ENCODE peak calls at places on chromosome 12, in seven cellular contexts. One of them, this sample, is unnamed.

GRCh38 chr12:93895096-93895460 is 217.9 kb downstream of the CRADD start:
- DNase-seq in NCI-H1048: no peak
- DNase-seq in fibroblast of the conjunctiva: no peak
- DNase-seq in Kasumi-1: no peak
- DNase-seq in T47D: no peak
- DNase-seq in EH: peak
- DNase-seq in AG20443: peak
- DNase-seq in this sample: no peak

GRCh38 chr12:25301798-25302197 is 51.1 kb upstream of the KRAS start:
- DNase-seq in NCI-H1048: no peak
- DNase-seq in fibroblast of the conjunctiva: no peak
- DNase-seq in Kasumi-1: no peak
- DNase-seq in T47D: no peak
- DNase-seq in EH: peak
- DNase-seq in AG20443: no peak
- DNase-seq in this sample: no peak

GRCh38 chr12:93939641-93940040 is 208.7 kb upstream of the PLXNC1 start:
- DNase-seq in NCI-H1048: no peak
- DNase-seq in fibroblast of the conjunctiva: no peak
- DNase-seq in Kasumi-1: no peak
- DNase-seq in T47D: no peak
- DNase-seq in EH: no peak
- DNase-seq in AG20443: no peak
- DNase-seq in this sample: no peak

GRCh38 chr12:49703647-49704137 is 3.5 kb downstream of the FMNL3 start:
- DNase-seq in NCI-H1048: no peak
- DNase-seq in fibroblast of the conjunctiva: no peak
- DNase-seq in Kasumi-1: peak
- DNase-seq in T47D: no peak
- DNase-seq in EH: peak
- DNase-seq in AG20443: peak
- DNase-seq in this sample: peak

GRCh38 chr12:54207539-54208267 is 18.9 kb upstream of the SMUG1 start:
- DNase-seq in NCI-H1048: peak
- DNase-seq in fibroblast of the conjunctiva: no peak
- DNase-seq in Kasumi-1: peak
- DNase-seq in T47D: peak
- DNase-seq in EH: peak
- DNase-seq in AG20443: peak
- DNase-seq in this sample: peak

GRCh38 chr12:123092866-123093265 is 58.0 kb downstream of the PITPNM2 start:
- DNase-seq in NCI-H1048: no peak
- DNase-seq in fibroblast of the conjunctiva: no peak
- DNase-seq in Kasumi-1: no peak
- DNase-seq in T47D: no peak
- DNase-seq in EH: no peak
- DNase-seq in AG20443: no peak
- DNase-seq in this sample: no peak

GRCh38 chr12:53502331-53502730 is 1.2 kb downstream of the TARBP2 start:
- DNase-seq in NCI-H1048: no peak
- DNase-seq in fibroblast of the conjunctiva: no peak
- DNase-seq in Kasumi-1: no peak
- DNase-seq in T47D: no peak
- DNase-seq in EH: no peak
- DNase-seq in AG20443: no peak
- DNase-seq in this sample: no peak

GRCh38 chr12:70383484-70383883 is 17.4 kb downstream of the KCNMB4 start:
- DNase-seq in NCI-H1048: no peak
- DNase-seq in fibroblast of the conjunctiva: no peak
- DNase-seq in Kasumi-1: no peak
- DNase-seq in T47D: peak
- DNase-seq in EH: peak
- DNase-seq in AG20443: no peak
- DNase-seq in this sample: no peak

GRCh38 chr12:112894128-112894527 is 12.6 kb upstream of the OAS1 start:
- DNase-seq in NCI-H1048: no peak
- DNase-seq in fibroblast of the conjunctiva: no peak
- DNase-seq in Kasumi-1: no peak
- DNase-seq in T47D: no peak
- DNase-seq in EH: no peak
- DNase-seq in AG20443: no peak
- DNase-seq in this sample: no peak

GRCh38 chr12:46152456-46152855 is 116.4 kb downstream of the SLC38A1 start:
- DNase-seq in NCI-H1048: no peak
- DNase-seq in fibroblast of the conjunctiva: no peak
- DNase-seq in Kasumi-1: no peak
- DNase-seq in T47D: no peak
- DNase-seq in EH: no peak
- DNase-seq in AG20443: no peak
- DNase-seq in this sample: no peak

GRCh38 chr12:51246254-51246853 is 7.7 kb downstream of the DAZAP2 start:
- DNase-seq in NCI-H1048: no peak
- DNase-seq in fibroblast of the conjunctiva: no peak
- DNase-seq in Kasumi-1: peak
- DNase-seq in T47D: peak
- DNase-seq in EH: peak
- DNase-seq in AG20443: peak
- DNase-seq in this sample: no peak

GRCh38 chr12:24551368-24551767 is 397.5 kb downstream of the BCAT1 start:
- DNase-seq in NCI-H1048: no peak
- DNase-seq in fibroblast of the conjunctiva: no peak
- DNase-seq in Kasumi-1: no peak
- DNase-seq in T47D: no peak
- DNase-seq in EH: no peak
- DNase-seq in AG20443: no peak
- DNase-seq in this sample: no peak

GRCh38 chr12:1282670-1283361 is 291.8 kb downstream of the ERC1 start:
- DNase-seq in NCI-H1048: no peak
- DNase-seq in fibroblast of the conjunctiva: peak
- DNase-seq in Kasumi-1: no peak
- DNase-seq in T47D: no peak
- DNase-seq in EH: no peak
- DNase-seq in AG20443: peak
- DNase-seq in this sample: no peak

GRCh38 chr12:73106296-73106695 is 834.1 kb downstream of the TRHDE start:
- DNase-seq in NCI-H1048: no peak
- DNase-seq in fibroblast of the conjunctiva: no peak
- DNase-seq in Kasumi-1: no peak
- DNase-seq in T47D: peak
- DNase-seq in EH: no peak
- DNase-seq in AG20443: no peak
- DNase-seq in this sample: no peak

GRCh38 chr12:82648510-82648909 is 38.2 kb upstream of the TMTC2 start:
- DNase-seq in NCI-H1048: no peak
- DNase-seq in fibroblast of the conjunctiva: no peak
- DNase-seq in Kasumi-1: no peak
- DNase-seq in T47D: no peak
- DNase-seq in EH: no peak
- DNase-seq in AG20443: no peak
- DNase-seq in this sample: no peak

GRCh38 chr12:56677680-56678079 is 10.4 kb downstream of the PTGES3 start:
- DNase-seq in NCI-H1048: no peak
- DNase-seq in fibroblast of the conjunctiva: no peak
- DNase-seq in Kasumi-1: no peak
- DNase-seq in T47D: peak
- DNase-seq in EH: no peak
- DNase-seq in AG20443: no peak
- DNase-seq in this sample: no peak

GRCh38 chr12:128259556-128260070 is 7.4 kb upstream of the TMEM132C start:
- DNase-seq in NCI-H1048: peak
- DNase-seq in fibroblast of the conjunctiva: peak
- DNase-seq in Kasumi-1: no peak
- DNase-seq in T47D: peak
- DNase-seq in EH: no peak
- DNase-seq in AG20443: no peak
- DNase-seq in this sample: no peak

GRCh38 chr12:131947482-131948027 is 2.2 kb upstream of the EP400 start:
- DNase-seq in NCI-H1048: no peak
- DNase-seq in fibroblast of the conjunctiva: no peak
- DNase-seq in Kasumi-1: no peak
- DNase-seq in T47D: no peak
- DNase-seq in EH: no peak
- DNase-seq in AG20443: no peak
- DNase-seq in this sample: no peak

GRCh38 chr12:108694812-108695278 is 36.5 kb downstream of the CORO1C start:
- DNase-seq in NCI-H1048: no peak
- DNase-seq in fibroblast of the conjunctiva: no peak
- DNase-seq in Kasumi-1: no peak
- DNase-seq in T47D: no peak
- DNase-seq in EH: peak
- DNase-seq in AG20443: no peak
- DNase-seq in this sample: no peak

GRCh38 chr12:24948816-24949722 is at the start of gene BCAT1:
- DNase-seq in NCI-H1048: no peak
- DNase-seq in fibroblast of the conjunctiva: peak
- DNase-seq in Kasumi-1: peak
- DNase-seq in T47D: no peak
- DNase-seq in EH: peak
- DNase-seq in AG20443: peak
- DNase-seq in this sample: peak

GRCh38 chr12:119448737-119449136 is 114.2 kb downstream of the CCDC60 start:
- DNase-seq in NCI-H1048: no peak
- DNase-seq in fibroblast of the conjunctiva: no peak
- DNase-seq in Kasumi-1: no peak
- DNase-seq in T47D: peak
- DNase-seq in EH: no peak
- DNase-seq in AG20443: no peak
- DNase-seq in this sample: no peak

GRCh38 chr12:61365001-61365400 is 895.2 kb upstream of the USP15 start:
- DNase-seq in NCI-H1048: no peak
- DNase-seq in fibroblast of the conjunctiva: no peak
- DNase-seq in Kasumi-1: no peak
- DNase-seq in T47D: no peak
- DNase-seq in EH: no peak
- DNase-seq in AG20443: no peak
- DNase-seq in this sample: no peak

GRCh38 chr12:124424516-124424905 is 129.6 kb downstream of the RFLNA start:
- DNase-seq in NCI-H1048: no peak
- DNase-seq in fibroblast of the conjunctiva: no peak
- DNase-seq in Kasumi-1: no peak
- DNase-seq in T47D: no peak
- DNase-seq in EH: no peak
- DNase-seq in AG20443: no peak
- DNase-seq in this sample: no peak

GRCh38 chr12:86712425-86712843 is 456.2 kb upstream of the MGAT4C start:
- DNase-seq in NCI-H1048: no peak
- DNase-seq in fibroblast of the conjunctiva: peak
- DNase-seq in Kasumi-1: no peak
- DNase-seq in T47D: peak
- DNase-seq in EH: peak
- DNase-seq in AG20443: peak
- DNase-seq in this sample: no peak

GRCh38 chr12:105921872-105922669 is 216.7 kb downstream of the NUAK1 start:
- DNase-seq in NCI-H1048: no peak
- DNase-seq in fibroblast of the conjunctiva: no peak
- DNase-seq in Kasumi-1: no peak
- DNase-seq in T47D: no peak
- DNase-seq in EH: no peak
- DNase-seq in AG20443: peak
- DNase-seq in this sample: no peak

GRCh38 chr12:6774557-6775062 is 2.3 kb downstream of the LAG3 start:
- DNase-seq in NCI-H1048: no peak
- DNase-seq in fibroblast of the conjunctiva: no peak
- DNase-seq in Kasumi-1: no peak
- DNase-seq in T47D: no peak
- DNase-seq in EH: no peak
- DNase-seq in AG20443: no peak
- DNase-seq in this sample: no peak

GRCh38 chr12:91804533-91804932 is 341.1 kb downstream of the BTG1 start:
- DNase-seq in NCI-H1048: no peak
- DNase-seq in fibroblast of the conjunctiva: no peak
- DNase-seq in Kasumi-1: no peak
- DNase-seq in T47D: no peak
- DNase-seq in EH: no peak
- DNase-seq in AG20443: no peak
- DNase-seq in this sample: no peak

GRCh38 chr12:117321572-117321971 is 39.9 kb downstream of the NOS1 start:
- DNase-seq in NCI-H1048: no peak
- DNase-seq in fibroblast of the conjunctiva: no peak
- DNase-seq in Kasumi-1: no peak
- DNase-seq in T47D: no peak
- DNase-seq in EH: no peak
- DNase-seq in AG20443: no peak
- DNase-seq in this sample: no peak

GRCh38 chr12:99976762-99977161 is 8.0 kb downstream of the ANKS1B start:
- DNase-seq in NCI-H1048: no peak
- DNase-seq in fibroblast of the conjunctiva: no peak
- DNase-seq in Kasumi-1: no peak
- DNase-seq in T47D: no peak
- DNase-seq in EH: no peak
- DNase-seq in AG20443: no peak
- DNase-seq in this sample: no peak

GRCh38 chr12:108457006-108457733 is 57.9 kb upstream of the FICD start:
- DNase-seq in NCI-H1048: no peak
- DNase-seq in fibroblast of the conjunctiva: peak
- DNase-seq in Kasumi-1: peak
- DNase-seq in T47D: peak
- DNase-seq in EH: peak
- DNase-seq in AG20443: peak
- DNase-seq in this sample: no peak

GRCh38 chr12:108483213-108483920 is 31.7 kb upstream of the FICD start:
- DNase-seq in NCI-H1048: no peak
- DNase-seq in fibroblast of the conjunctiva: no peak
- DNase-seq in Kasumi-1: no peak
- DNase-seq in T47D: peak
- DNase-seq in EH: no peak
- DNase-seq in AG20443: no peak
- DNase-seq in this sample: no peak

GRCh38 chr12:81779216-81779615 is 20.1 kb upstream of the PPFIA2 start:
- DNase-seq in NCI-H1048: no peak
- DNase-seq in fibroblast of the conjunctiva: no peak
- DNase-seq in Kasumi-1: no peak
- DNase-seq in T47D: no peak
- DNase-seq in EH: no peak
- DNase-seq in AG20443: no peak
- DNase-seq in this sample: no peak